ENCODE peak calls at places on chromosomes 2 and 18, in four cellular contexts. Y is ELR, G is NB4, K is amygdala. I is an unnamed sample.

GRCh38 chr2:17148298-17149228 is 369.7 kb downstream of the RAD51AP2 start:
- DNase-seq in K (no peak), Y (peak), G (peak), I (no peak)

GRCh38 chr2:2743164-2743571 is 412.1 kb upstream of the MYT1L start:
- DNase-seq in Y (no peak), G (no peak), K (peak), I (no peak)

GRCh38 chr2:28454016-28454930 is 41.6 kb upstream of the PLB1 start:
- DNase-seq in K (no peak), G (no peak), Y (peak), I (no peak)

GRCh38 chr2:42128731-42129486 is 40.2 kb upstream of the EML4 start:
- DNase-seq in K (no peak), G (no peak), Y (peak), I (no peak)

GRCh38 chr2:28905533-28905932 is 11.1 kb downstream of the WDR43 start:
- DNase-seq in K (no peak), G (no peak), Y (no peak), I (no peak)

GRCh38 chr2:60659026-60659425 is 97.0 kb upstream of the PAPOLG start:
- DNase-seq in Y (no peak), G (no peak), K (no peak), I (no peak)

GRCh38 chr18:13159579-13159978 is 59.0 kb upstream of the LDLRAD4 start:
- DNase-seq in Y (peak), K (no peak), G (peak), I (peak)

GRCh38 chr2:216989335-216990129 is 129.7 kb upstream of the TNP1 start:
- DNase-seq in G (peak), Y (peak), K (no peak), I (no peak)

GRCh38 chr18:3332376-3332775 is 70.4 kb downstream of the MYL12B start:
- DNase-seq in Y (no peak), G (no peak), K (no peak), I (no peak)